ENCODE peak calls at places on chromosomes 12 and 14, in nine cellular contexts. One of them, this sample, is unnamed.

GRCh38 chr12:1529228-1529861 is 65.0 kb downstream of the FBXL14 start:
- DNase-seq in PC-3: no peak
- DNase-seq in cardiac muscle cell: no peak
- DNase-seq in CD4-positive, CD25-positive, alpha-beta regulatory T cell: no peak
- DNase-seq in spleen: no peak
- DNase-seq in AG04450: no peak
- DNase-seq in breast epithelium: no peak
- DNase-seq in sigmoid colon: peak; percentile 40
- DNase-seq in left ventricle myocardium inferior: no peak
- DNase-seq in this sample: no peak

GRCh38 chr12:32155041-32155440 is 48.4 kb downstream of the BICD1 start:
- DNase-seq in PC-3: no peak
- DNase-seq in AG04450: no peak
- DNase-seq in breast epithelium: no peak
- DNase-seq in spleen: no peak
- DNase-seq in CD4-positive, CD25-positive, alpha-beta regulatory T cell: no peak
- DNase-seq in sigmoid colon: no peak
- DNase-seq in cardiac muscle cell: no peak
- DNase-seq in left ventricle myocardium inferior: no peak
- DNase-seq in this sample: no peak

GRCh38 chr12:509494-509893 is 49.8 kb downstream of the B4GALNT3 start:
- DNase-seq in sigmoid colon: no peak
- DNase-seq in CD4-positive, CD25-positive, alpha-beta regulatory T cell: no peak
- DNase-seq in cardiac muscle cell: peak; percentile 62
- DNase-seq in PC-3: peak; percentile 81
- DNase-seq in AG04450: no peak
- DNase-seq in spleen: no peak
- DNase-seq in breast epithelium: no peak
- DNase-seq in left ventricle myocardium inferior: no peak
- DNase-seq in this sample: no peak

GRCh38 chr12:62758216-62758615 is 176.7 kb downstream of the PPM1H start:
- DNase-seq in PC-3: peak; percentile 57
- DNase-seq in breast epithelium: no peak
- DNase-seq in cardiac muscle cell: no peak
- DNase-seq in sigmoid colon: no peak
- DNase-seq in spleen: no peak
- DNase-seq in AG04450: peak; percentile 88
- DNase-seq in CD4-positive, CD25-positive, alpha-beta regulatory T cell: no peak
- DNase-seq in left ventricle myocardium inferior: no peak
- DNase-seq in this sample: no peak

GRCh38 chr14:75258079-75258802 is 20.4 kb upstream of the FOS start:
- DNase-seq in left ventricle myocardium inferior: no peak
- DNase-seq in sigmoid colon: peak; percentile 91
- DNase-seq in spleen: no peak
- DNase-seq in AG04450: no peak
- DNase-seq in breast epithelium: no peak
- DNase-seq in cardiac muscle cell: no peak
- DNase-seq in CD4-positive, CD25-positive, alpha-beta regulatory T cell: no peak
- DNase-seq in PC-3: no peak
- DNase-seq in this sample: no peak

GRCh38 chr12:46492471-46493351 is 120.1 kb upstream of the SLC38A2 start:
- DNase-seq in spleen: no peak
- DNase-seq in breast epithelium: no peak
- DNase-seq in cardiac muscle cell: no peak
- DNase-seq in PC-3: peak; percentile 89
- DNase-seq in CD4-positive, CD25-positive, alpha-beta regulatory T cell: no peak
- DNase-seq in left ventricle myocardium inferior: no peak
- DNase-seq in AG04450: peak; percentile 85
- DNase-seq in sigmoid colon: no peak
- DNase-seq in this sample: no peak

GRCh38 chr12:10301103-10301502 is 6.6 kb upstream of the KLRD1 start:
- DNase-seq in left ventricle myocardium inferior: no peak
- DNase-seq in cardiac muscle cell: no peak
- DNase-seq in sigmoid colon: no peak
- DNase-seq in breast epithelium: no peak
- DNase-seq in AG04450: no peak
- DNase-seq in CD4-positive, CD25-positive, alpha-beta regulatory T cell: no peak
- DNase-seq in spleen: no peak
- DNase-seq in PC-3: peak; percentile 38
- DNase-seq in this sample: no peak

GRCh38 chr14:33642641-33643342 is 308.1 kb downstream of the EGLN3 start:
- DNase-seq in left ventricle myocardium inferior: no peak
- DNase-seq in AG04450: no peak
- DNase-seq in PC-3: no peak
- DNase-seq in cardiac muscle cell: no peak
- DNase-seq in breast epithelium: no peak
- DNase-seq in sigmoid colon: no peak
- DNase-seq in spleen: no peak
- DNase-seq in CD4-positive, CD25-positive, alpha-beta regulatory T cell: no peak
- DNase-seq in this sample: no peak

GRCh38 chr12:116532986-116533342 is 26.2 kb upstream of the MAP1LC3B2 start:
- DNase-seq in breast epithelium: no peak
- DNase-seq in AG04450: no peak
- DNase-seq in CD4-positive, CD25-positive, alpha-beta regulatory T cell: no peak
- DNase-seq in cardiac muscle cell: no peak
- DNase-seq in spleen: no peak
- DNase-seq in sigmoid colon: no peak
- DNase-seq in left ventricle myocardium inferior: no peak
- DNase-seq in PC-3: no peak
- DNase-seq in this sample: no peak

GRCh38 chr12:116534341-116535121 is 24.6 kb upstream of the MAP1LC3B2 start:
- DNase-seq in cardiac muscle cell: no peak
- DNase-seq in CD4-positive, CD25-positive, alpha-beta regulatory T cell: no peak
- DNase-seq in sigmoid colon: peak; percentile 86
- DNase-seq in PC-3: peak; percentile 38
- DNase-seq in left ventricle myocardium inferior: no peak
- DNase-seq in AG04450: no peak
- DNase-seq in breast epithelium: no peak
- DNase-seq in spleen: peak; percentile 75
- DNase-seq in this sample: no peak

GRCh38 chr12:116537149-116537904 is 21.9 kb upstream of the MAP1LC3B2 start:
- DNase-seq in PC-3: no peak
- DNase-seq in cardiac muscle cell: no peak
- DNase-seq in breast epithelium: no peak
- DNase-seq in sigmoid colon: no peak
- DNase-seq in CD4-positive, CD25-positive, alpha-beta regulatory T cell: no peak
- DNase-seq in spleen: no peak
- DNase-seq in left ventricle myocardium inferior: no peak
- DNase-seq in AG04450: no peak
- DNase-seq in this sample: no peak

GRCh38 chr12:116533343-116534248 is 25.6 kb upstream of the MAP1LC3B2 start:
- DNase-seq in CD4-positive, CD25-positive, alpha-beta regulatory T cell: peak; percentile 49
- DNase-seq in sigmoid colon: peak; percentile 93
- DNase-seq in left ventricle myocardium inferior: peak; percentile 71
- DNase-seq in spleen: peak; percentile 95
- DNase-seq in breast epithelium: no peak
- DNase-seq in cardiac muscle cell: peak; percentile 93
- DNase-seq in PC-3: peak; percentile 81
- DNase-seq in AG04450: peak; percentile 68
- DNase-seq in this sample: peak; percentile 58

DNA sequence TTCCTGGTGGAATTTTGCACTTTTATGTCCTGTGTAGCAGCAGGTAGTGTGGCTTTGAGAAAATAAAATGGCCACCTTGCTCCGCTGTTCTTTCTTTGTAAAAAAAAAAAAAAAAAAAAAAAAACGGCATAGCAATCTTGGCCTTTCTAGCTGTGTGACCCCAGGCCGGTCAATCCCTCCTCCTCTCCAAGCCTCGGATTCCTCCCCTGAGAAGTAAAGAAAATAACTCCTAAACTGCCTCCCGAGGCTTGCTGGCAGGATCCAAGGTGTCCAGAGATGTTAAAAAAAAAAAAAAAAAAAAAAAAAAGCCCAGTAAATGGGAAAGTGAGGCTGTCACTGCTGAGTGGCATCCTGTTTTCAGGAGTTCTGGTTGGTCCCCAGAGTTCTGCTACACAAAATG is 23.9 kb upstream of the MAP1LC3B2 start:
- DNase-seq in PC-3: no peak
- DNase-seq in cardiac muscle cell: no peak
- DNase-seq in CD4-positive, CD25-positive, alpha-beta regulatory T cell: no peak
- DNase-seq in sigmoid colon: no peak
- DNase-seq in left ventricle myocardium inferior: no peak
- DNase-seq in AG04450: no peak
- DNase-seq in spleen: peak; percentile 6
- DNase-seq in breast epithelium: no peak
- DNase-seq in this sample: no peak
- H3K27me3 ChIP-seq in PC-3: no peaks in the 10 kb centered on the region
- H3K27me3 ChIP-seq in cardiac muscle cell: no peaks in the 10 kb centered on the region
- H3K27me3 ChIP-seq in CD4-positive, CD25-positive, alpha-beta regulatory T cell: no peaks in the 10 kb centered on the region
- H3K27me3 ChIP-seq in sigmoid colon: no peaks in the 10 kb centered on the region
- H3K27me3 ChIP-seq in left ventricle myocardium inferior: peaks cover 31% of the 10 kb centered on the region
- H3K27me3 ChIP-seq in AG04450: peaks cover 2% of the 10 kb centered on the region
- H3K27me3 ChIP-seq in spleen: no peaks in the 10 kb centered on the region
- H3K27me3 ChIP-seq in breast epithelium: no peaks in the 10 kb centered on the region
- H3K27me3 ChIP-seq in this sample: no peaks in the 10 kb centered on the region

DNA sequence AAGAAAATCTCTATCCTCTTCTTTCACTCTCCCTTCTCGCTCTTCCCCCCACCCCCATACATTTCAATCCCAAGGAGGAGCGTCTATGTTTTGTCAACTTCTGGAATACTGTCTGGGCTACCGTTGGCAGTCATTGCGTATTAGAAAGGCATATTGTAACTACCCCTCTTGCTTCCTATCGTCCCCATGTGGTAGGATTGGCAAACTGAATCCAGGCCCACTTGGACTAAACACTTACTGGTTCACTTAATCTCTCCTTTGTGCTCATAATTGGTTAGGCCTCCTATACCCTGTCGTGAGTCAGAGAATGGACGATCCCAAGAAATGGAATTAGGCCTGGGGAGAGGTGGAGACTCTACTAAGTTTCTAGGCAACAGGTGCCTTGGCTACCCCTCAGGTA is 68.8 kb upstream of the SLC8A3 start:
- DNase-seq in spleen: no peak
- DNase-seq in left ventricle myocardium inferior: no peak
- DNase-seq in cardiac muscle cell: no peak
- DNase-seq in sigmoid colon: no peak
- DNase-seq in breast epithelium: no peak
- DNase-seq in PC-3: peak; percentile 64
- DNase-seq in AG04450: no peak
- DNase-seq in CD4-positive, CD25-positive, alpha-beta regulatory T cell: no peak
- DNase-seq in this sample: no peak
- H3K27me3 ChIP-seq in spleen: peaks cover 40% of the 10 kb centered on the region
- H3K27me3 ChIP-seq in left ventricle myocardium inferior: peaks cover 93% of the 10 kb centered on the region
- H3K27me3 ChIP-seq in cardiac muscle cell: peaks cover 2% of the 10 kb centered on the region
- H3K27me3 ChIP-seq in sigmoid colon: peaks cover 5% of the 10 kb centered on the region
- H3K27me3 ChIP-seq in breast epithelium: no peaks in the 10 kb centered on the region
- H3K27me3 ChIP-seq in PC-3: peaks cover 62% of the 10 kb centered on the region
- H3K27me3 ChIP-seq in AG04450: peaks cover 11% of the 10 kb centered on the region
- H3K27me3 ChIP-seq in CD4-positive, CD25-positive, alpha-beta regulatory T cell: peaks cover 26% of the 10 kb centered on the region
- H3K27me3 ChIP-seq in this sample: peaks cover 41% of the 10 kb centered on the region

DNA sequence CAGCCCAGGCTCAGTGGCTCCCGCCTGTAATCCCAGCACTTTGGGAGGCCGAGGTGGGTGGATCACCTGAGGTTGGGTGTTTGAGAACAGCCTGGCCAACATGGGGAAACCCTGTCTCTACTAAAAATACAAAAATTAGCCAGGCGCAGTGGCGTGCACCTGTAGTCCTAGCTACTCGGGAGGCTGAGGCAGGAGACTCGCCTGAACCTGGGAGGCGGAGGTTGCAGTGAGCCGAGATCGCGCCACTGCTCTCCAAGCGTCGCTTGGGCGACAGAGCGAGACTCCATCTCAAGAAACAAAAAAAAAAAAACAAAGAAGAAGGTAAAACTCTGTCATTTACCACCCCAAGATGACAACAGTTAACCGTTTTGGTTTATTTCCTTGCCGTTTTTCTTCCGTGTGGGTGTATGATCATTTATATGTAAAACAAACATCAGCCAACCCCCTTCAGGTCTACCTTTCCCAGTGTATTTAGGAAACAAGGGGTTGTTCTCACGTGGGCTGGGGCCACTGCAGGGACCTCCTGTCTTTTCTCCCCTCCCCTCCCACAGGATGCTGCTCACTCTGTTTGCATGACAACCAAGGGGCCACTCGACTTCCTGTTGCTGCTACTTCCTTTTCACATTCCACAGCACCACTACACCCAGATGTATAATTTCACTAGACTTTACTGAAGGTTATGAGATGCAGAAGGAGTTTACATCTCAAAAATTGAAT is 13.6 kb downstream of the TTC9 start:
- DNase-seq in CD4-positive, CD25-positive, alpha-beta regulatory T cell: peak; percentile 57
- DNase-seq in sigmoid colon: no peak
- DNase-seq in breast epithelium: no peak
- DNase-seq in left ventricle myocardium inferior: no peak
- DNase-seq in PC-3: no peak
- DNase-seq in AG04450: no peak
- DNase-seq in spleen: peak; percentile 92
- DNase-seq in cardiac muscle cell: no peak
- DNase-seq in this sample: peak; percentile 48
- H3K27me3 ChIP-seq in CD4-positive, CD25-positive, alpha-beta regulatory T cell: no peaks in the 10 kb centered on the region
- H3K27me3 ChIP-seq in sigmoid colon: no peaks in the 10 kb centered on the region
- H3K27me3 ChIP-seq in breast epithelium: no peaks in the 10 kb centered on the region
- H3K27me3 ChIP-seq in left ventricle myocardium inferior: no peaks in the 10 kb centered on the region
- H3K27me3 ChIP-seq in PC-3: no peaks in the 10 kb centered on the region
- H3K27me3 ChIP-seq in AG04450: peaks cover 4% of the 10 kb centered on the region
- H3K27me3 ChIP-seq in spleen: no peaks in the 10 kb centered on the region
- H3K27me3 ChIP-seq in cardiac muscle cell: no peaks in the 10 kb centered on the region
- H3K27me3 ChIP-seq in this sample: no peaks in the 10 kb centered on the region

GRCh38 chr12:111274820-111275219 is 94.1 kb downstream of the PHETA1 start:
- DNase-seq in CD4-positive, CD25-positive, alpha-beta regulatory T cell: no peak
- DNase-seq in sigmoid colon: no peak
- DNase-seq in left ventricle myocardium inferior: no peak
- DNase-seq in AG04450: no peak
- DNase-seq in breast epithelium: no peak
- DNase-seq in spleen: no peak
- DNase-seq in PC-3: peak; percentile 40
- DNase-seq in cardiac muscle cell: no peak
- DNase-seq in this sample: no peak

GRCh38 chr12:111276189-111276588 is 92.7 kb downstream of the PHETA1 start:
- DNase-seq in CD4-positive, CD25-positive, alpha-beta regulatory T cell: no peak
- DNase-seq in cardiac muscle cell: no peak
- DNase-seq in AG04450: no peak
- DNase-seq in spleen: no peak
- DNase-seq in breast epithelium: no peak
- DNase-seq in PC-3: peak; percentile 55
- DNase-seq in left ventricle myocardium inferior: no peak
- DNase-seq in sigmoid colon: no peak
- DNase-seq in this sample: no peak

GRCh38 chr12:111271674-111272418 is 97.0 kb downstream of the PHETA1 start:
- DNase-seq in breast epithelium: no peak
- DNase-seq in CD4-positive, CD25-positive, alpha-beta regulatory T cell: no peak
- DNase-seq in PC-3: peak; percentile 38
- DNase-seq in spleen: no peak
- DNase-seq in sigmoid colon: no peak
- DNase-seq in AG04450: no peak
- DNase-seq in left ventricle myocardium inferior: no peak
- DNase-seq in cardiac muscle cell: no peak
- DNase-seq in this sample: no peak

GRCh38 chr12:111275308-111275707 is 93.6 kb downstream of the PHETA1 start:
- DNase-seq in PC-3: no peak
- DNase-seq in AG04450: no peak
- DNase-seq in cardiac muscle cell: no peak
- DNase-seq in left ventricle myocardium inferior: no peak
- DNase-seq in sigmoid colon: no peak
- DNase-seq in spleen: no peak
- DNase-seq in breast epithelium: no peak
- DNase-seq in CD4-positive, CD25-positive, alpha-beta regulatory T cell: no peak
- DNase-seq in this sample: no peak

DNA sequence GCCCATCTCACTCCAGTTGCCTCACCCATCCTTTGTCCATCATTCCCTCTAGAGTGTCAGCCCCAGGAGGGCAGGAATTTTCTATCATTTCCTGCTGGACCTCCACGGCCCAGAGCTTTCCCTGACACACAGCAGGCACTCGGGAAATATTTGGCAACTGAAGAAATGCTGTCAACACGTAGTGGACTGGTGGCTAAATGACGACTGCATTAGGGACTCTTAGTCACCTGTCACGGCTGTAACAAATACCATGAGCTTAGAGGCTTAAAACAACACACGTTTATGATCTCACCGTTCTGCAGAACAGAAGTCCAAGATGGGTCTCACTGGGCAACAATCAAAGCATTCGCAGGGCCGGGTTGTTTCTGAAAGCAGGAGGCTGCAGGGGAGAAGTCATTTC is 91.3 kb downstream of the PHETA1 start:
- DNase-seq in AG04450: no peak
- DNase-seq in breast epithelium: no peak
- DNase-seq in cardiac muscle cell: no peak
- DNase-seq in sigmoid colon: no peak
- DNase-seq in spleen: no peak
- DNase-seq in CD4-positive, CD25-positive, alpha-beta regulatory T cell: no peak
- DNase-seq in PC-3: no peak
- DNase-seq in left ventricle myocardium inferior: no peak
- DNase-seq in this sample: no peak
- H3K27me3 ChIP-seq in AG04450: peaks cover 2% of the 10 kb centered on the region
- H3K27me3 ChIP-seq in breast epithelium: no peaks in the 10 kb centered on the region
- H3K27me3 ChIP-seq in cardiac muscle cell: no peaks in the 10 kb centered on the region
- H3K27me3 ChIP-seq in sigmoid colon: no peaks in the 10 kb centered on the region
- H3K27me3 ChIP-seq in spleen: peaks cover 11% of the 10 kb centered on the region
- H3K27me3 ChIP-seq in CD4-positive, CD25-positive, alpha-beta regulatory T cell: no peaks in the 10 kb centered on the region
- H3K27me3 ChIP-seq in PC-3: peaks cover 16% of the 10 kb centered on the region
- H3K27me3 ChIP-seq in left ventricle myocardium inferior: peaks cover 90% of the 10 kb centered on the region
- H3K27me3 ChIP-seq in this sample: peaks cover 3% of the 10 kb centered on the region

This sample was measured in CD4-positive, alpha-beta T cell.